ENCODE peak calls at places on chromosomes 12 and 14, in six cellular contexts. L is GM03348, N is amniotic stem cell, U is kidney glomerular epithelial cell, V is fibroblast of the conjunctiva, J is G401. G is an unnamed sample.

GRCh38 chr12:79764641-79765040 is 73.9 kb upstream of the PAWR start:
- DNase-seq in L (no peak), N (no peak), U (no peak), V (no peak), J (no peak), G (no peak)

GRCh38 chr14:31560759-31561154 is 447 bp upstream of the NUBPL start:
- DNase-seq in L (no peak), N (no peak), U (no peak), V (no peak), J (no peak), G (no peak)

GRCh38 chr12:666766-667308 is 3.6 kb upstream of the NINJ2 start:
- DNase-seq in L (no peak), N (no peak), U (no peak), V (no peak), J (no peak), G (peak)

GRCh38 chr14:85317491-85318021 is 212.4 kb upstream of the FLRT2 start:
- DNase-seq in L (no peak), N (no peak), U (peak), V (no peak), J (no peak), G (no peak)

GRCh38 chr12:92185052-92185451 is 39.4 kb upstream of the BTG1 start:
- DNase-seq in L (no peak), N (no peak), U (no peak), V (no peak), J (no peak), G (peak)

GRCh38 chr12:64796205-64796845 is 28.1 kb upstream of the TBC1D30 start:
- DNase-seq in L (peak), N (peak), U (peak), V (peak), J (peak), G (peak)

GRCh38 chr12:59459966-59460365 is 135.9 kb upstream of the SLC16A7 start:
- DNase-seq in L (peak), N (peak), U (peak), V (no peak), J (no peak), G (no peak)

GRCh38 chr14:90815817-90816662 is at the start of gene TTC7B:
- DNase-seq in L (peak), N (no peak), U (no peak), V (no peak), J (no peak), G (no peak)

GRCh38 chr12:105928436-105928835 is 210.3 kb downstream of the NUAK1 start:
- DNase-seq in L (no peak), N (no peak), U (no peak), V (no peak), J (no peak), G (no peak)

GRCh38 chr12:52354197-52354596 is 13.1 kb downstream of the KRT85 start:
- DNase-seq in L (no peak), N (no peak), U (no peak), V (no peak), J (no peak), G (no peak)

GRCh38 chr14:70280931-70281330 is 78.6 kb downstream of the COX16 start:
- DNase-seq in L (no peak), N (no peak), U (no peak), V (no peak), J (no peak), G (no peak)

GRCh38 chr14:58415636-58416559 is 11.4 kb downstream of the TIMM9 start:
- DNase-seq in L (no peak), N (no peak), U (no peak), V (no peak), J (no peak), G (no peak)

GRCh38 chr12:38544357-38545066 is 227.9 kb downstream of the ALG10B start:
- DNase-seq in L (no peak), N (no peak), U (no peak), V (no peak), J (no peak), G (no peak)

GRCh38 chr12:22312336-22312735 is 22.2 kb downstream of the ST8SIA1 start:
- DNase-seq in L (no peak), N (no peak), U (no peak), V (no peak), J (peak), G (no peak)

GRCh38 chr12:15862840-15863239 is 19.3 kb upstream of the STRAP start:
- DNase-seq in L (no peak), N (no peak), U (no peak), V (no peak), J (no peak), G (no peak)

GRCh38 chr14:103385994-103386491 is 828 bp downstream of the MARK3 start:
- DNase-seq in L (peak), N (no peak), U (peak), V (no peak), J (peak), G (peak)

GRCh38 chr14:68506645-68507405 is 286.0 kb downstream of the ZFP36L1 start:
- DNase-seq in L (no peak), N (no peak), U (no peak), V (no peak), J (no peak), G (peak)

GRCh38 chr12:104315326-104316224 is 12.0 kb downstream of the EID3 start:
- DNase-seq in L (no peak), N (no peak), U (no peak), V (no peak), J (no peak), G (no peak)

GRCh38 chr14:38252066-38252710 is 3.7 kb downstream of the CLEC14A start:
- DNase-seq in L (no peak), N (no peak), U (no peak), V (no peak), J (no peak), G (no peak)

GRCh38 chr12:4039927-4040326 is 166.7 kb upstream of the PARP11 start:
- DNase-seq in L (no peak), N (no peak), U (no peak), V (no peak), J (no peak), G (no peak)

GRCh38 chr14:23566112-23566781 is 1.3 kb downstream of the AP1G2 start:
- DNase-seq in L (no peak), N (no peak), U (no peak), V (no peak), J (no peak), G (no peak)

GRCh38 chr12:52395761-52396434 is 10.2 kb downstream of the KRT82 start:
- DNase-seq in L (peak), N (no peak), U (no peak), V (no peak), J (no peak), G (no peak)

GRCh38 chr14:74551903-74552371 is 58.4 kb downstream of the ISCA2 start:
- DNase-seq in L (no peak), N (no peak), U (no peak), V (no peak), J (no peak), G (no peak)

GRCh38 chr12:101298426-101298825 is 18.5 kb downstream of the UTP20 start:
- DNase-seq in L (peak), N (peak), U (no peak), V (peak), J (no peak), G (no peak)

GRCh38 chr12:95674088-95674595 is 116.4 kb downstream of the NTN4 start:
- DNase-seq in L (no peak), N (no peak), U (no peak), V (no peak), J (no peak), G (no peak)

GRCh38 chr12:118999107-118999506 is 17.8 kb downstream of the SRRM4 start:
- DNase-seq in L (no peak), N (no peak), U (no peak), V (no peak), J (peak), G (no peak)

GRCh38 chr12:128976120-128976519 is 122.8 kb downstream of the GLT1D1 start:
- DNase-seq in L (no peak), N (no peak), U (no peak), V (no peak), J (no peak), G (no peak)

GRCh38 chr12:88299567-88300101 is 157.5 kb downstream of the TMTC3 start:
- DNase-seq in L (peak), N (peak), U (peak), V (peak), J (no peak), G (peak)

GRCh38 chr12:108302471-108303311 is 36.4 kb downstream of the CMKLR1 start:
- DNase-seq in L (peak), N (no peak), U (no peak), V (peak), J (no peak), G (no peak)

GRCh38 chr12:40436564-40436963 is 211.8 kb downstream of the LRRK2 start:
- DNase-seq in L (no peak), N (no peak), U (no peak), V (no peak), J (no peak), G (no peak)

GRCh38 chr12:120015313-120015712 is 26.3 kb downstream of the BICDL1 start:
- DNase-seq in L (no peak), N (no peak), U (no peak), V (no peak), J (no peak), G (no peak)

GRCh38 chr12:119052001-119052400 is 70.7 kb downstream of the SRRM4 start:
- DNase-seq in L (no peak), N (no peak), U (no peak), V (no peak), J (no peak), G (no peak)

GRCh38 chr12:70660620-70661219 is 23.5 kb upstream of the PTPRB start:
- DNase-seq in L (peak), N (no peak), U (peak), V (peak), J (no peak), G (peak)

GRCh38 chr14:93970589-93970966 is 5.8 kb downstream of the ASB2 start:
- DNase-seq in L (no peak), N (no peak), U (no peak), V (no peak), J (peak), G (no peak)

GRCh38 chr12:6124411-6125151 is at the start of gene VWF:
- DNase-seq in L (no peak), N (no peak), U (no peak), V (no peak), J (no peak), G (no peak)

GRCh38 chr12:51924551-51925399 is 17.5 kb downstream of the ACVRL1 start:
- DNase-seq in L (no peak), N (no peak), U (no peak), V (no peak), J (no peak), G (peak)

GRCh38 chr12:131134523-131135310 is 181.0 kb downstream of the ADGRD1 start:
- DNase-seq in L (no peak), N (no peak), U (no peak), V (no peak), J (no peak), G (no peak)

GRCh38 chr12:79069009-79069408 is 204.4 kb downstream of the SYT1 start:
- DNase-seq in L (no peak), N (no peak), U (no peak), V (no peak), J (no peak), G (peak)

GRCh38 chr14:33754264-33754663 is 196.6 kb downstream of the EGLN3 start:
- DNase-seq in L (peak), N (no peak), U (peak), V (no peak), J (no peak), G (no peak)

GRCh38 chr14:92973265-92973797 is 50.4 kb downstream of the CHGA start:
- DNase-seq in L (peak), N (no peak), U (no peak), V (peak), J (peak), G (no peak)